ENCODE peak calls at places on chromosomes 12 and 14, in nine cellular contexts. One of them, this sample, is unnamed.

GRCh38 chr12:111767362-111768158 is 827 bp downstream of the ALDH2 start:
- DNase-seq in K562: no peak
- DNase-seq in amniotic stem cell: no peak
- DNase-seq in NCI-H2081: no peak
- DNase-seq in astrocyte of the spinal cord: no peak
- DNase-seq in stimulated activated CD4-positive, alpha-beta T cell treated with anti-CD3 and anti-CD28 coated beads, Interleukin-4, amount 100 ng/mL, for 48 hours: no peak
- DNase-seq in dorsolateral prefrontal cortex: no peak
- DNase-seq in AG09309: no peak
- DNase-seq in dermis microvascular lymphatic vessel endothelial cell: peak
- DNase-seq in this sample: no peak

GRCh38 chr14:32564591-32564990 is 235.5 kb downstream of the AKAP6 start:
- DNase-seq in NCI-H2081: no peak
- DNase-seq in AG09309: no peak
- DNase-seq in astrocyte of the spinal cord: peak
- DNase-seq in stimulated activated CD4-positive, alpha-beta T cell treated with anti-CD3 and anti-CD28 coated beads, Interleukin-4, amount 100 ng/mL, for 48 hours: no peak
- DNase-seq in K562: no peak
- DNase-seq in dorsolateral prefrontal cortex: no peak
- DNase-seq in dermis microvascular lymphatic vessel endothelial cell: peak
- DNase-seq in amniotic stem cell: no peak
- DNase-seq in this sample: peak

GRCh38 chr12:89889051-89889450 is 180.4 kb upstream of the ATP2B1 start:
- DNase-seq in dermis microvascular lymphatic vessel endothelial cell: no peak
- DNase-seq in amniotic stem cell: no peak
- DNase-seq in dorsolateral prefrontal cortex: no peak
- DNase-seq in K562: no peak
- DNase-seq in NCI-H2081: no peak
- DNase-seq in stimulated activated CD4-positive, alpha-beta T cell treated with anti-CD3 and anti-CD28 coated beads, Interleukin-4, amount 100 ng/mL, for 48 hours: no peak
- DNase-seq in AG09309: no peak
- DNase-seq in astrocyte of the spinal cord: peak
- DNase-seq in this sample: no peak

GRCh38 chr12:131065801-131066200 is 112.1 kb downstream of the ADGRD1 start:
- DNase-seq in astrocyte of the spinal cord: no peak
- DNase-seq in K562: no peak
- DNase-seq in NCI-H2081: no peak
- DNase-seq in amniotic stem cell: no peak
- DNase-seq in AG09309: no peak
- DNase-seq in dorsolateral prefrontal cortex: no peak
- DNase-seq in stimulated activated CD4-positive, alpha-beta T cell treated with anti-CD3 and anti-CD28 coated beads, Interleukin-4, amount 100 ng/mL, for 48 hours: no peak
- DNase-seq in dermis microvascular lymphatic vessel endothelial cell: no peak
- DNase-seq in this sample: no peak

GRCh38 chr12:127926004-127926403 is 341.0 kb upstream of the TMEM132C start:
- DNase-seq in amniotic stem cell: peak
- DNase-seq in astrocyte of the spinal cord: peak
- DNase-seq in K562: no peak
- DNase-seq in stimulated activated CD4-positive, alpha-beta T cell treated with anti-CD3 and anti-CD28 coated beads, Interleukin-4, amount 100 ng/mL, for 48 hours: no peak
- DNase-seq in dorsolateral prefrontal cortex: peak
- DNase-seq in AG09309: no peak
- DNase-seq in NCI-H2081: no peak
- DNase-seq in dermis microvascular lymphatic vessel endothelial cell: peak
- DNase-seq in this sample: no peak

GRCh38 chr14:80955434-80955939 is at the start of gene TSHR:
- DNase-seq in K562: no peak
- DNase-seq in astrocyte of the spinal cord: no peak
- DNase-seq in stimulated activated CD4-positive, alpha-beta T cell treated with anti-CD3 and anti-CD28 coated beads, Interleukin-4, amount 100 ng/mL, for 48 hours: no peak
- DNase-seq in AG09309: no peak
- DNase-seq in NCI-H2081: no peak
- DNase-seq in amniotic stem cell: no peak
- DNase-seq in dermis microvascular lymphatic vessel endothelial cell: no peak
- DNase-seq in dorsolateral prefrontal cortex: no peak
- DNase-seq in this sample: no peak

GRCh38 chr14:94867931-94868597 is 98.2 kb upstream of the GSC start:
- DNase-seq in NCI-H2081: no peak
- DNase-seq in amniotic stem cell: no peak
- DNase-seq in K562: no peak
- DNase-seq in astrocyte of the spinal cord: peak
- DNase-seq in AG09309: no peak
- DNase-seq in dermis microvascular lymphatic vessel endothelial cell: no peak
- DNase-seq in stimulated activated CD4-positive, alpha-beta T cell treated with anti-CD3 and anti-CD28 coated beads, Interleukin-4, amount 100 ng/mL, for 48 hours: no peak
- DNase-seq in dorsolateral prefrontal cortex: peak
- DNase-seq in this sample: no peak

GRCh38 chr12:131784909-131785762 is 43.1 kb upstream of the MMP17 start:
- DNase-seq in dermis microvascular lymphatic vessel endothelial cell: no peak
- DNase-seq in AG09309: peak
- DNase-seq in astrocyte of the spinal cord: peak
- DNase-seq in amniotic stem cell: no peak
- DNase-seq in stimulated activated CD4-positive, alpha-beta T cell treated with anti-CD3 and anti-CD28 coated beads, Interleukin-4, amount 100 ng/mL, for 48 hours: no peak
- DNase-seq in K562: no peak
- DNase-seq in dorsolateral prefrontal cortex: no peak
- DNase-seq in NCI-H2081: no peak
- DNase-seq in this sample: no peak

GRCh38 chr12:64739778-64740177 is 19.4 kb downstream of the GNS start:
- DNase-seq in AG09309: no peak
- DNase-seq in stimulated activated CD4-positive, alpha-beta T cell treated with anti-CD3 and anti-CD28 coated beads, Interleukin-4, amount 100 ng/mL, for 48 hours: no peak
- DNase-seq in amniotic stem cell: no peak
- DNase-seq in dermis microvascular lymphatic vessel endothelial cell: no peak
- DNase-seq in K562: no peak
- DNase-seq in dorsolateral prefrontal cortex: no peak
- DNase-seq in astrocyte of the spinal cord: peak
- DNase-seq in NCI-H2081: no peak
- DNase-seq in this sample: no peak

GRCh38 chr14:105162374-105162979 is 6.1 kb downstream of the JAG2 start:
- DNase-seq in K562: peak
- DNase-seq in amniotic stem cell: no peak
- DNase-seq in dermis microvascular lymphatic vessel endothelial cell: no peak
- DNase-seq in dorsolateral prefrontal cortex: peak
- DNase-seq in NCI-H2081: no peak
- DNase-seq in stimulated activated CD4-positive, alpha-beta T cell treated with anti-CD3 and anti-CD28 coated beads, Interleukin-4, amount 100 ng/mL, for 48 hours: no peak
- DNase-seq in astrocyte of the spinal cord: no peak
- DNase-seq in AG09309: no peak
- DNase-seq in this sample: no peak

GRCh38 chr12:18483723-18484325 is 222.5 kb downstream of the PIK3C2G start:
- DNase-seq in AG09309: no peak
- DNase-seq in stimulated activated CD4-positive, alpha-beta T cell treated with anti-CD3 and anti-CD28 coated beads, Interleukin-4, amount 100 ng/mL, for 48 hours: no peak
- DNase-seq in dermis microvascular lymphatic vessel endothelial cell: no peak
- DNase-seq in K562: no peak
- DNase-seq in amniotic stem cell: no peak
- DNase-seq in NCI-H2081: no peak
- DNase-seq in dorsolateral prefrontal cortex: no peak
- DNase-seq in astrocyte of the spinal cord: no peak
- DNase-seq in this sample: no peak

GRCh38 chr12:124824195-124824594 is 39.5 kb downstream of the SCARB1 start:
- DNase-seq in K562: no peak
- DNase-seq in NCI-H2081: no peak
- DNase-seq in dermis microvascular lymphatic vessel endothelial cell: no peak
- DNase-seq in AG09309: no peak
- DNase-seq in stimulated activated CD4-positive, alpha-beta T cell treated with anti-CD3 and anti-CD28 coated beads, Interleukin-4, amount 100 ng/mL, for 48 hours: no peak
- DNase-seq in amniotic stem cell: no peak
- DNase-seq in astrocyte of the spinal cord: no peak
- DNase-seq in dorsolateral prefrontal cortex: no peak
- DNase-seq in this sample: no peak

GRCh38 chr14:35336171-35337073 is 44.2 kb downstream of the PSMA6 start:
- DNase-seq in dorsolateral prefrontal cortex: no peak
- DNase-seq in NCI-H2081: no peak
- DNase-seq in astrocyte of the spinal cord: peak
- DNase-seq in amniotic stem cell: no peak
- DNase-seq in dermis microvascular lymphatic vessel endothelial cell: peak
- DNase-seq in stimulated activated CD4-positive, alpha-beta T cell treated with anti-CD3 and anti-CD28 coated beads, Interleukin-4, amount 100 ng/mL, for 48 hours: no peak
- DNase-seq in K562: peak
- DNase-seq in AG09309: no peak
- DNase-seq in this sample: peak

GRCh38 chr12:95733156-95733825 is 57.3 kb downstream of the NTN4 start:
- DNase-seq in dermis microvascular lymphatic vessel endothelial cell: no peak
- DNase-seq in amniotic stem cell: no peak
- DNase-seq in stimulated activated CD4-positive, alpha-beta T cell treated with anti-CD3 and anti-CD28 coated beads, Interleukin-4, amount 100 ng/mL, for 48 hours: no peak
- DNase-seq in K562: no peak
- DNase-seq in AG09309: peak
- DNase-seq in dorsolateral prefrontal cortex: no peak
- DNase-seq in NCI-H2081: no peak
- DNase-seq in astrocyte of the spinal cord: peak
- DNase-seq in this sample: no peak

GRCh38 chr12:10718279-10718821 is 4.8 kb downstream of the YBX3 start:
- DNase-seq in NCI-H2081: no peak
- DNase-seq in AG09309: peak
- DNase-seq in astrocyte of the spinal cord: peak
- DNase-seq in dorsolateral prefrontal cortex: no peak
- DNase-seq in dermis microvascular lymphatic vessel endothelial cell: peak
- DNase-seq in stimulated activated CD4-positive, alpha-beta T cell treated with anti-CD3 and anti-CD28 coated beads, Interleukin-4, amount 100 ng/mL, for 48 hours: no peak
- DNase-seq in amniotic stem cell: peak
- DNase-seq in K562: no peak
- DNase-seq in this sample: no peak

GRCh38 chr14:38481939-38482678 is 226.2 kb upstream of the CLEC14A start:
- DNase-seq in stimulated activated CD4-positive, alpha-beta T cell treated with anti-CD3 and anti-CD28 coated beads, Interleukin-4, amount 100 ng/mL, for 48 hours: no peak
- DNase-seq in amniotic stem cell: no peak
- DNase-seq in NCI-H2081: no peak
- DNase-seq in astrocyte of the spinal cord: peak
- DNase-seq in dorsolateral prefrontal cortex: no peak
- DNase-seq in K562: no peak
- DNase-seq in AG09309: peak
- DNase-seq in dermis microvascular lymphatic vessel endothelial cell: no peak
- DNase-seq in this sample: peak

GRCh38 chr14:69850086-69850735 is 29.0 kb upstream of the SMOC1 start:
- DNase-seq in NCI-H2081: no peak
- DNase-seq in AG09309: no peak
- DNase-seq in amniotic stem cell: no peak
- DNase-seq in astrocyte of the spinal cord: peak
- DNase-seq in stimulated activated CD4-positive, alpha-beta T cell treated with anti-CD3 and anti-CD28 coated beads, Interleukin-4, amount 100 ng/mL, for 48 hours: no peak
- DNase-seq in dermis microvascular lymphatic vessel endothelial cell: no peak
- DNase-seq in dorsolateral prefrontal cortex: no peak
- DNase-seq in K562: no peak
- DNase-seq in this sample: no peak

GRCh38 chr14:50061664-50062437 is 54.5 kb downstream of the VCPKMT start:
- DNase-seq in K562: no peak
- DNase-seq in astrocyte of the spinal cord: peak
- DNase-seq in AG09309: no peak
- DNase-seq in stimulated activated CD4-positive, alpha-beta T cell treated with anti-CD3 and anti-CD28 coated beads, Interleukin-4, amount 100 ng/mL, for 48 hours: peak
- DNase-seq in NCI-H2081: no peak
- DNase-seq in amniotic stem cell: no peak
- DNase-seq in dermis microvascular lymphatic vessel endothelial cell: peak
- DNase-seq in dorsolateral prefrontal cortex: no peak
- DNase-seq in this sample: no peak

GRCh38 chr12:6927379-6927991 is at the start of gene ATN1:
- DNase-seq in dermis microvascular lymphatic vessel endothelial cell: peak
- DNase-seq in AG09309: no peak
- DNase-seq in amniotic stem cell: peak
- DNase-seq in astrocyte of the spinal cord: peak
- DNase-seq in K562: peak
- DNase-seq in dorsolateral prefrontal cortex: peak
- DNase-seq in NCI-H2081: peak
- DNase-seq in stimulated activated CD4-positive, alpha-beta T cell treated with anti-CD3 and anti-CD28 coated beads, Interleukin-4, amount 100 ng/mL, for 48 hours: peak
- DNase-seq in this sample: peak

GRCh38 chr12:63353559-63353958 is 202.6 kb upstream of the AVPR1A start:
- DNase-seq in NCI-H2081: peak
- DNase-seq in stimulated activated CD4-positive, alpha-beta T cell treated with anti-CD3 and anti-CD28 coated beads, Interleukin-4, amount 100 ng/mL, for 48 hours: no peak
- DNase-seq in K562: no peak
- DNase-seq in amniotic stem cell: no peak
- DNase-seq in dorsolateral prefrontal cortex: no peak
- DNase-seq in dermis microvascular lymphatic vessel endothelial cell: peak
- DNase-seq in astrocyte of the spinal cord: peak
- DNase-seq in AG09309: no peak
- DNase-seq in this sample: peak

GRCh38 chr14:73269729-73270651 is 32.7 kb downstream of the PAPLN start:
- DNase-seq in dermis microvascular lymphatic vessel endothelial cell: peak
- DNase-seq in amniotic stem cell: no peak
- DNase-seq in dorsolateral prefrontal cortex: no peak
- DNase-seq in stimulated activated CD4-positive, alpha-beta T cell treated with anti-CD3 and anti-CD28 coated beads, Interleukin-4, amount 100 ng/mL, for 48 hours: no peak
- DNase-seq in K562: no peak
- DNase-seq in NCI-H2081: no peak
- DNase-seq in AG09309: no peak
- DNase-seq in astrocyte of the spinal cord: peak
- DNase-seq in this sample: no peak

GRCh38 chr12:44287545-44287944 is 451.7 kb downstream of the TMEM117 start:
- DNase-seq in dermis microvascular lymphatic vessel endothelial cell: no peak
- DNase-seq in stimulated activated CD4-positive, alpha-beta T cell treated with anti-CD3 and anti-CD28 coated beads, Interleukin-4, amount 100 ng/mL, for 48 hours: no peak
- DNase-seq in NCI-H2081: no peak
- DNase-seq in amniotic stem cell: no peak
- DNase-seq in AG09309: peak
- DNase-seq in K562: no peak
- DNase-seq in dorsolateral prefrontal cortex: no peak
- DNase-seq in astrocyte of the spinal cord: no peak
- DNase-seq in this sample: no peak

GRCh38 chr14:76112889-76113611 is 38.7 kb upstream of the GPATCH2L start:
- DNase-seq in AG09309: no peak
- DNase-seq in astrocyte of the spinal cord: no peak
- DNase-seq in amniotic stem cell: no peak
- DNase-seq in stimulated activated CD4-positive, alpha-beta T cell treated with anti-CD3 and anti-CD28 coated beads, Interleukin-4, amount 100 ng/mL, for 48 hours: no peak
- DNase-seq in dermis microvascular lymphatic vessel endothelial cell: no peak
- DNase-seq in dorsolateral prefrontal cortex: no peak
- DNase-seq in NCI-H2081: no peak
- DNase-seq in K562: no peak
- DNase-seq in this sample: no peak

GRCh38 chr14:96383445-96383844 is 8.5 kb upstream of the AK7 start:
- DNase-seq in NCI-H2081: no peak
- DNase-seq in AG09309: no peak
- DNase-seq in dermis microvascular lymphatic vessel endothelial cell: no peak
- DNase-seq in stimulated activated CD4-positive, alpha-beta T cell treated with anti-CD3 and anti-CD28 coated beads, Interleukin-4, amount 100 ng/mL, for 48 hours: no peak
- DNase-seq in amniotic stem cell: no peak
- DNase-seq in dorsolateral prefrontal cortex: no peak
- DNase-seq in K562: no peak
- DNase-seq in astrocyte of the spinal cord: no peak
- DNase-seq in this sample: no peak

GRCh38 chr14:76887196-76887595 is 61.0 kb downstream of the LRRC74A start:
- DNase-seq in stimulated activated CD4-positive, alpha-beta T cell treated with anti-CD3 and anti-CD28 coated beads, Interleukin-4, amount 100 ng/mL, for 48 hours: no peak
- DNase-seq in dorsolateral prefrontal cortex: no peak
- DNase-seq in astrocyte of the spinal cord: no peak
- DNase-seq in amniotic stem cell: peak
- DNase-seq in K562: no peak
- DNase-seq in NCI-H2081: no peak
- DNase-seq in dermis microvascular lymphatic vessel endothelial cell: no peak
- DNase-seq in AG09309: no peak
- DNase-seq in this sample: no peak

GRCh38 chr14:90426663-90427062 is 29.8 kb downstream of the CALM1 start:
- DNase-seq in dermis microvascular lymphatic vessel endothelial cell: peak
- DNase-seq in stimulated activated CD4-positive, alpha-beta T cell treated with anti-CD3 and anti-CD28 coated beads, Interleukin-4, amount 100 ng/mL, for 48 hours: no peak
- DNase-seq in amniotic stem cell: no peak
- DNase-seq in dorsolateral prefrontal cortex: no peak
- DNase-seq in astrocyte of the spinal cord: peak
- DNase-seq in AG09309: no peak
- DNase-seq in NCI-H2081: no peak
- DNase-seq in K562: no peak
- DNase-seq in this sample: no peak

GRCh38 chr12:93902736-93903562 is 225.8 kb downstream of the CRADD start:
- DNase-seq in AG09309: no peak
- DNase-seq in dorsolateral prefrontal cortex: no peak
- DNase-seq in amniotic stem cell: no peak
- DNase-seq in K562: no peak
- DNase-seq in NCI-H2081: no peak
- DNase-seq in stimulated activated CD4-positive, alpha-beta T cell treated with anti-CD3 and anti-CD28 coated beads, Interleukin-4, amount 100 ng/mL, for 48 hours: no peak
- DNase-seq in astrocyte of the spinal cord: no peak
- DNase-seq in dermis microvascular lymphatic vessel endothelial cell: no peak
- DNase-seq in this sample: no peak

GRCh38 chr14:77882098-77882497 is 82.2 kb downstream of the ADCK1 start:
- DNase-seq in amniotic stem cell: no peak
- DNase-seq in astrocyte of the spinal cord: no peak
- DNase-seq in AG09309: no peak
- DNase-seq in NCI-H2081: peak
- DNase-seq in dorsolateral prefrontal cortex: no peak
- DNase-seq in dermis microvascular lymphatic vessel endothelial cell: no peak
- DNase-seq in K562: no peak
- DNase-seq in stimulated activated CD4-positive, alpha-beta T cell treated with anti-CD3 and anti-CD28 coated beads, Interleukin-4, amount 100 ng/mL, for 48 hours: no peak
- DNase-seq in this sample: peak

GRCh38 chr12:124213606-124214347 is 81.1 kb upstream of the RFLNA start:
- DNase-seq in amniotic stem cell: no peak
- DNase-seq in NCI-H2081: no peak
- DNase-seq in K562: no peak
- DNase-seq in stimulated activated CD4-positive, alpha-beta T cell treated with anti-CD3 and anti-CD28 coated beads, Interleukin-4, amount 100 ng/mL, for 48 hours: no peak
- DNase-seq in astrocyte of the spinal cord: peak
- DNase-seq in dorsolateral prefrontal cortex: no peak
- DNase-seq in dermis microvascular lymphatic vessel endothelial cell: no peak
- DNase-seq in AG09309: peak
- DNase-seq in this sample: no peak

GRCh38 chr14:68094158-68094557 is 274.6 kb downstream of the RAD51B start:
- DNase-seq in dorsolateral prefrontal cortex: no peak
- DNase-seq in K562: no peak
- DNase-seq in astrocyte of the spinal cord: peak
- DNase-seq in dermis microvascular lymphatic vessel endothelial cell: no peak
- DNase-seq in AG09309: no peak
- DNase-seq in stimulated activated CD4-positive, alpha-beta T cell treated with anti-CD3 and anti-CD28 coated beads, Interleukin-4, amount 100 ng/mL, for 48 hours: no peak
- DNase-seq in NCI-H2081: no peak
- DNase-seq in amniotic stem cell: no peak
- DNase-seq in this sample: no peak